ENCODE peak calls at places on chromosomes 5 and 9, in nine cellular contexts. N, W, Z, A, S, V, U, M and X are unnamed samples.

GRCh38 chr5:143582869-143583268 is 179.4 kb upstream of the NR3C1 start:
- DNase-seq in Z (no peak), U (no peak), W (no peak), V (no peak), M (no peak), A (no peak), S (no peak), N (peak), X (no peak)

GRCh38 chr5:140054086-140054689 is 11.1 kb upstream of the NRG2 start:
- DNase-seq in S (no peak), A (no peak), N (no peak), U (no peak), V (no peak), Z (no peak), W (no peak), M (no peak), X (no peak)

GRCh38 chr9:98191615-98192502 is 578 bp downstream of the CORO2A start:
- DNase-seq in N (no peak), Z (no peak), S (peak), M (peak), U (peak), W (no peak), A (no peak), V (peak), X (no peak)

GRCh38 chr9:86452194-86452828 is 98.1 kb upstream of the TUT7 start:
- DNase-seq in A (no peak), S (no peak), M (no peak), Z (no peak), W (no peak), N (no peak), U (no peak), V (no peak), X (no peak)

GRCh38 chr9:95463145-95464060 is 53.4 kb downstream of the PTCH1 start:
- DNase-seq in W (no peak), N (no peak), S (no peak), A (no peak), Z (no peak), V (no peak), M (no peak), U (no peak), X (no peak)

GRCh38 chr5:53554444-53554843 is 6.0 kb upstream of the NDUFS4 start:
- DNase-seq in U (no peak), V (no peak), S (no peak), W (no peak), Z (no peak), N (no peak), A (no peak), M (no peak), X (no peak)

GRCh38 chr5:107516452-107517184 is 154.1 kb downstream of the EFNA5 start:
- DNase-seq in U (no peak), M (no peak), A (no peak), Z (no peak), S (no peak), V (no peak), N (no peak), W (no peak), X (no peak)

GRCh38 chr5:143442398-143442797 is 38.9 kb upstream of the NR3C1 start:
- DNase-seq in N (peak), A (no peak), M (no peak), U (no peak), W (no peak), V (no peak), Z (no peak), S (no peak), X (no peak)

GRCh38 chr9:70406446-70406862 is 8.0 kb downstream of the KLF9 start:
- DNase-seq in V (peak), S (no peak), W (no peak), Z (no peak), M (no peak), U (no peak), N (peak), A (no peak), X (no peak)

GRCh38 chr5:134226441-134227192 is 744 bp upstream of the PPP2CA start:
- DNase-seq in S (peak), A (no peak), M (peak), U (no peak), Z (no peak), W (no peak), V (no peak), N (peak), X (no peak)

GRCh38 chr9:2570615-2571479 is 50.7 kb upstream of the VLDLR start:
- DNase-seq in Z (peak), M (peak), U (peak), N (peak), V (peak), A (no peak), S (peak), W (peak), X (peak)

GRCh38 chr5:140342287-140342686 is 4.1 kb downstream of the HBEGF start:
- DNase-seq in M (no peak), U (no peak), N (no peak), V (peak), W (peak), A (no peak), Z (no peak), S (peak), X (no peak)

GRCh38 chr9:16092627-16093091 is 539.8 kb downstream of the CCDC171 start:
- DNase-seq in V (no peak), M (no peak), S (no peak), U (no peak), Z (no peak), W (no peak), N (no peak), A (no peak), X (peak)

GRCh38 chr5:150173154-150173553 is 6.6 kb downstream of the CDX1 start:
- DNase-seq in V (no peak), A (no peak), U (no peak), W (no peak), N (no peak), M (no peak), Z (no peak), S (no peak), X (no peak)

GRCh38 chr9:68974431-68974830 is 39.5 kb downstream of the PRKACG start:
- DNase-seq in Z (no peak), M (no peak), U (no peak), V (peak), W (peak), S (no peak), A (no peak), N (no peak), X (no peak)

GRCh38 chr9:137433916-137434431 is 7.2 kb downstream of the ENTPD8 start:
- DNase-seq in W (no peak), M (no peak), U (no peak), A (no peak), N (no peak), Z (no peak), S (no peak), V (no peak), X (no peak)

GRCh38 chr9:101462558-101462957 is 27.0 kb upstream of the ALDOB start:
- DNase-seq in S (no peak), N (peak), U (no peak), V (no peak), W (no peak), Z (no peak), A (no peak), M (no peak), X (no peak)

GRCh38 chr5:98206566-98206965 is 566.9 kb upstream of the RGMB start:
- DNase-seq in A (no peak), Z (no peak), W (no peak), M (no peak), N (no peak), U (no peak), V (no peak), S (no peak), X (no peak)

GRCh38 chr9:83185517-83186192 is 122.7 kb upstream of the RASEF start:
- DNase-seq in W (no peak), V (no peak), N (no peak), M (no peak), Z (no peak), S (no peak), A (no peak), U (no peak), X (no peak)

GRCh38 chr5:109805472-109805871 is 115.7 kb downstream of the MAN2A1 start:
- DNase-seq in N (no peak), V (no peak), S (no peak), U (no peak), W (no peak), M (no peak), Z (no peak), A (no peak), X (no peak)

GRCh38 chr9:91177661-91178280 is 183.9 kb downstream of the AUH start:
- DNase-seq in M (peak), A (no peak), S (no peak), V (peak), W (no peak), N (no peak), U (no peak), Z (no peak), X (no peak)

GRCh38 chr5:81850494-81850893 is 99.6 kb upstream of the SSBP2 start:
- DNase-seq in V (no peak), M (no peak), W (no peak), Z (no peak), N (peak), S (no peak), U (no peak), A (no peak), X (no peak)

GRCh38 chr9:86968258-86968920 is 21.1 kb upstream of the GAS1 start:
- DNase-seq in N (no peak), A (no peak), S (no peak), V (no peak), W (no peak), M (no peak), Z (peak), U (no peak), X (no peak)

GRCh38 chr5:1161108-1161831 is 40.1 kb upstream of the SLC6A19 start:
- DNase-seq in N (no peak), A (no peak), M (no peak), Z (no peak), W (no peak), V (no peak), S (no peak), U (no peak), X (peak)

GRCh38 chr5:157606046-157606445 is 30.5 kb upstream of the ADAM19 start:
- DNase-seq in N (peak), V (no peak), Z (no peak), U (no peak), S (no peak), W (no peak), M (no peak), A (no peak), X (no peak)

GRCh38 chr9:127244609-127245601 is 19.7 kb upstream of the GARNL3 start:
- DNase-seq in W (peak), M (peak), Z (peak), U (peak), N (peak), V (peak), S (peak), A (peak), X (peak)

GRCh38 chr9:4375424-4376195 is 75.7 kb upstream of the GLIS3 start:
- DNase-seq in N (peak), W (no peak), V (no peak), S (no peak), M (no peak), Z (peak), U (peak), A (no peak), X (peak)

GRCh38 chr5:132751444-132751843 is 4.2 kb downstream of the CCNI2 start:
- DNase-seq in N (no peak), V (peak), A (no peak), U (no peak), W (peak), M (peak), S (no peak), Z (no peak), X (no peak)